ENCODE peak calls at places on chromosomes 3 and 15, in four cellular contexts. One of them, this sample, is unnamed.

GRCh38 chr3:154540950-154541604 is 111.1 kb upstream of the GPR149 start:
- DNase-seq in AG08396: no peak
- DNase-seq in astrocyte of the spinal cord: no peak
- DNase-seq in germinal center: no peak
- DNase-seq in this sample: no peak

GRCh38 chr3:51708216-51708845 is 1.5 kb downstream of the GRM2 start:
- DNase-seq in germinal center: no peak
- DNase-seq in astrocyte of the spinal cord: no peak
- DNase-seq in AG08396: no peak
- DNase-seq in this sample: no peak

GRCh38 chr3:10848261-10848660 is 32.2 kb downstream of the SLC6A11 start:
- DNase-seq in AG08396: no peak
- DNase-seq in germinal center: no peak
- DNase-seq in astrocyte of the spinal cord: no peak
- DNase-seq in this sample: no peak

GRCh38 chr15:45573961-45574629 is 13.1 kb upstream of the BLOC1S6 start:
- DNase-seq in astrocyte of the spinal cord: no peak
- DNase-seq in germinal center: peak; percentile 28
- DNase-seq in AG08396: no peak
- DNase-seq in this sample: peak; percentile 11

GRCh38 chr15:74393423-74393822 is 26.0 kb upstream of the CYP11A1 start:
- DNase-seq in AG08396: no peak
- DNase-seq in germinal center: no peak
- DNase-seq in astrocyte of the spinal cord: no peak
- DNase-seq in this sample: no peak

GRCh38 chr3:123678108-123678511 is 93.3 kb upstream of the HACD2 start:
- DNase-seq in astrocyte of the spinal cord: peak; percentile 93
- DNase-seq in AG08396: peak; percentile 77
- DNase-seq in germinal center: no peak
- DNase-seq in this sample: peak; percentile 91

GRCh38 chr3:148718982-148719862 is 21.5 kb downstream of the AGTR1 start:
- DNase-seq in astrocyte of the spinal cord: peak; percentile 47
- DNase-seq in AG08396: peak; percentile 17
- DNase-seq in germinal center: no peak
- DNase-seq in this sample: no peak

GRCh38 chr15:79084308-79084968 is 6.1 kb downstream of the RASGRF1 start:
- DNase-seq in germinal center: no peak
- DNase-seq in astrocyte of the spinal cord: no peak
- DNase-seq in AG08396: no peak
- DNase-seq in this sample: no peak

GRCh38 chr3:16142350-16143050 is 32.0 kb upstream of the GALNT15 start:
- DNase-seq in germinal center: no peak
- DNase-seq in AG08396: no peak
- DNase-seq in astrocyte of the spinal cord: no peak
- DNase-seq in this sample: no peak

GRCh38 chr15:68830141-68830540 is 9.4 kb upstream of the ANP32A start:
- DNase-seq in germinal center: no peak
- DNase-seq in astrocyte of the spinal cord: no peak
- DNase-seq in AG08396: no peak
- DNase-seq in this sample: no peak

GRCh38 chr3:51498871-51499790 is 684 bp downstream of the DCAF1 start:
- DNase-seq in germinal center: peak; percentile 84
- DNase-seq in astrocyte of the spinal cord: peak; percentile 96
- DNase-seq in AG08396: peak; percentile 90
- DNase-seq in this sample: peak; percentile 87

GRCh38 chr3:128274837-128275236 is 121.6 kb downstream of the EEFSEC start:
- DNase-seq in astrocyte of the spinal cord: peak; percentile 94
- DNase-seq in AG08396: peak; percentile 80
- DNase-seq in germinal center: no peak
- DNase-seq in this sample: peak; percentile 95